ENCODE peak calls at places on chromosomes 4 and X, in seven cellular contexts. Q is Peyer's patch, Z is psoas muscle, W is upper lobe of left lung, E is SK-N-SH, R is breast epithelium, Y is A549. P is an unnamed sample.
A peak's percentile ranks its signal among the peaks of the same experiment; 100 is the strongest.

GRCh38 chrX:65196758-65197371 is 220.6 kb upstream of the ZC4H2 start:
- DNase-seq in Q (peak; percentile 79), Z (no peak), W (peak; percentile 26), E (no peak), R (no peak), Y (peak; percentile 1), P (no peak)

GRCh38 chr4:2331043-2331420 is 69.1 kb upstream of the MXD4 start:
- DNase-seq in Q (no peak), Z (no peak), W (no peak), E (no peak), R (no peak), Y (no peak), P (no peak)

GRCh38 chrX:47817421-47817820 is 19.3 kb upstream of the ZNF81 start:
- DNase-seq in Q (no peak), Z (no peak), W (no peak), E (no peak), R (no peak), Y (no peak), P (no peak)

GRCh38 chrX:12026481-12026880 is 111.8 kb upstream of the FRMPD4 start:
- DNase-seq in Q (no peak), Z (no peak), W (no peak), E (no peak), R (no peak), Y (no peak), P (no peak)

GRCh38 chrX:100654256-100654655 is 10.3 kb downstream of the SRPX2 start:
- DNase-seq in Q (no peak), Z (no peak), W (no peak), E (peak; percentile 21), R (no peak), Y (peak; percentile 18), P (no peak)

GRCh38 chrX:320126-320783 is 1.7 kb upstream of the GTPBP6 start:
- DNase-seq in Q (no peak), Z (peak; percentile 65), W (peak; percentile 20), E (no peak), R (peak; percentile 49), Y (no peak), P (no peak)

GRCh38 chrX:125326599-125326998 is 6.9 kb downstream of the TEX13C start:
- DNase-seq in Q (no peak), Z (no peak), W (no peak), E (no peak), R (no peak), Y (no peak), P (no peak)

GRCh38 chr4:80011636-80012236 is 61.3 kb downstream of the ANTXR2 start:
- DNase-seq in Q (no peak), Z (no peak), W (no peak), E (no peak), R (no peak), Y (no peak), P (no peak)

GRCh38 chrX:41922694-41923171 is 621 bp downstream of the CASK start:
- DNase-seq in Q (peak; percentile 57), Z (peak; percentile 58), W (peak; percentile 27), E (peak; percentile 63), R (no peak), Y (peak; percentile 17), P (peak; percentile 26)

GRCh38 chr4:38663021-38663800 is 788 bp upstream of the KLF3 start:
- DNase-seq in Q (no peak), Z (no peak), W (no peak), E (no peak), R (peak; percentile 55), Y (peak; percentile 25), P (peak; percentile 86)

GRCh38 chr4:8871417-8872401 is at the start of gene HMX1:
- DNase-seq in Q (no peak), Z (peak; percentile 62), W (no peak), E (peak; percentile 100), R (no peak), Y (peak; percentile 84), P (peak; percentile 48)

GRCh38 chrX:154487518-154488290 is 1.3 kb upstream of the UBL4A start:
- DNase-seq in Q (no peak), Z (no peak), W (no peak), E (no peak), R (no peak), Y (no peak), P (no peak)

GRCh38 chrX:154490021-154490413 is 412 bp downstream of the SLC10A3 start:
- DNase-seq in Q (no peak), Z (no peak), W (no peak), E (peak; percentile 43), R (no peak), Y (peak; percentile 31), P (no peak)

GRCh38 chrX:154489182-154489581 is 1.2 kb downstream of the SLC10A3 start:
- DNase-seq in Q (no peak), Z (no peak), W (no peak), E (no peak), R (no peak), Y (no peak), P (no peak)

GRCh38 chrX:154488336-154489075 is 1.9 kb downstream of the SLC10A3 start:
- DNase-seq in Q (no peak), Z (no peak), W (no peak), E (no peak), R (no peak), Y (no peak), P (no peak)

DNA sequence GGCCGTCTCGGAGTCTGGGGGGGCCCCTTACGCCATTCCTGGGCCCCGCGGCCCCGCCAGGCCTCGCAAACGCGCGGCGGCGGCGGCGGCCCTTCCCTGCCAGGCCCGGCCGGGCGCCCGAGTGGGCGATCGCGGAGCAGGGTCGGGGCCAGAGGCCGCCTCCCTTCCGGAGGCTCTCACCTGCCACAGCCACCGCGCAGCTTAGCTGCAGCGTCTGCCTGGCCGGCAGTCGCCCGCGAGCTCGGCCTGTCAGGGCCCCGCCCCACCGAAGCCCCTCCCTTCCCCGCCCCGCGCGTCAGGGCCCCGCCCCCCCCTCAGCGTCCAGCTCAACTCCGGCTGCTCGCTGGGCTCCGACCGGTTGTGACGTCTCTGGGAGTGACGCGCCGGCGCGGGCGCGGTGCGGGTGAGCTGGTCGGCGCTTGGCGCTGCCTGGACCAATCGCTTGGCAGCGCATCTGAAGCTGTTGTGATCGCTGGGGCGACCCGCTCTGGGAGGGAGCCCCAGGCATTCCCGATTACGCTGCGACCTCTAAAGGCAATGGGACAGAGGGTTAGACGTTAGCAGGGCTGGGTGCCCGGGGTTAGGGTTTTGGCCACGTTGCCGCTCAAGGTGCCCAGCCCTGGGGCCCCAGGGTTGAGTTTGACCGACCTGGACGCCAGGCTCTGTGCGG is at the start of gene SLC10A3:
- DNase-seq in Q (peak; percentile 93), Z (peak; percentile 96), W (peak; percentile 93), E (peak; percentile 93), R (peak; percentile 90), Y (peak; percentile 89), P (peak; percentile 82)
- TF ChIP-seq CTCF in Q (no peak), Z (no peak), W (no peak), E (peak; percentile 15), R (no peak), Y (no peak), P (no peak)

DNA sequence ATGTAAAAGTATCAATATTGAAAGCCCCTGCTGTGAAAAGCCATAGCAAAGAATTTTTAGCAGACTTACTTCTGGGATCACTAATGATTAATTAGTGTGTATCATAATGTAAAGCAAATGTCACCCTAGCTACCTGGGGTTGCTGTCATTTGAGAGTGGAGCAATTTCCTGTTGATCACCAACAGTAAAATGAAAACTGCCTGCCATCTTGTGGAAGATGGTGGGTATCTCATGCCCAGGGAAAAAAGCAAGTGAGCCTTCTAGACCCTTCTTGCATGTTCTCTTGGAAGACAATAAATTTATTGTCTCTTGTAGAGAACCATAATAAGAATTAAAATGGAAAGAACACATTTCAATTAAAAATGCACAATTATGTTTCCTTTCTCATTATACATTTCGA is 360.2 kb downstream of the ZIC3 start:
- DNase-seq in Q (no peak), Z (no peak), W (no peak), E (peak; percentile 3), R (no peak), Y (no peak), P (no peak)
- TF ChIP-seq CTCF in Q (no peak), Z (peak; percentile 17), W (no peak), E (peak; percentile 40), R (no peak), Y (peak; percentile 7), P (peak; percentile 53)

GRCh38 chr4:71052034-71052433 is 58.6 kb downstream of the DCK start:
- DNase-seq in Q (no peak), Z (no peak), W (no peak), E (no peak), R (no peak), Y (no peak), P (no peak)

GRCh38 chr4:71045256-71045655 is 51.8 kb downstream of the DCK start:
- DNase-seq in Q (no peak), Z (no peak), W (no peak), E (no peak), R (no peak), Y (no peak), P (no peak)

GRCh38 chr4:71049395-71049794 is 55.9 kb downstream of the DCK start:
- DNase-seq in Q (no peak), Z (no peak), W (no peak), E (no peak), R (no peak), Y (no peak), P (no peak)

GRCh38 chr4:71052716-71053115 is 59.3 kb downstream of the DCK start:
- DNase-seq in Q (no peak), Z (no peak), W (no peak), E (no peak), R (no peak), Y (no peak), P (no peak)

DNA sequence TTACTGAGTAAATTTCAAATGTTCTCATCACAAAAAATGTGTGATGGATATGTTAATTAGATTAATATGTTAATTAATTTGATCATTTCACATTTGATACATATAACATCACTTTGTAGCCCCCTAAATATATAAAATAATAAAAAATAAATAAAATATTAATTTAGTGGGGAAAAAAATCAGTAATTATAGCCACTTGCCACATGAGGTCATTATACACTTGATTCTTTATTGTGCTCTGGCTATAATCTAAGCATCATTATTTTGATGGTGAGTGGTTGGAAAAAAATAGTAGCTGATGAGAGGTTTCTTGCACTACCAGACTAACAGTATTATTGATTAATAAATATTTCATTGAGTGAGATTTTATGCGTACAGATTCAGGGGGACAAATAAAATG is 57.4 kb downstream of the DCK start:
- DNase-seq in Q (no peak), Z (no peak), W (no peak), E (no peak), R (no peak), Y (no peak), P (no peak)
- TF ChIP-seq CTCF in Q (no peak), Z (peak; percentile 21), W (no peak), E (no peak), R (no peak), Y (no peak), P (no peak)

GRCh38 chr4:184424279-184424678 is 50.1 kb downstream of the IRF2 start:
- DNase-seq in Q (no peak), Z (no peak), W (no peak), E (no peak), R (no peak), Y (no peak), P (no peak)

GRCh38 chr4:184421558-184422155 is 52.7 kb downstream of the IRF2 start:
- DNase-seq in Q (no peak), Z (no peak), W (no peak), E (no peak), R (no peak), Y (no peak), P (no peak)

GRCh38 chr4:184423003-184423686 is 51.2 kb downstream of the IRF2 start:
- DNase-seq in Q (no peak), Z (no peak), W (no peak), E (no peak), R (no peak), Y (no peak), P (no peak)

GRCh38 chr4:184420881-184421416 is 53.4 kb downstream of the IRF2 start:
- DNase-seq in Q (no peak), Z (no peak), W (no peak), E (no peak), R (no peak), Y (no peak), P (no peak)

GRCh38 chr4:184422378-184422777 is 52.0 kb downstream of the IRF2 start:
- DNase-seq in Q (no peak), Z (no peak), W (no peak), E (no peak), R (no peak), Y (no peak), P (no peak)
- TF ChIP-seq CTCF in Q (no peak), Z (no peak), W (no peak), E (no peak), R (no peak), Y (no peak), P (no peak)

P was measured in mesothelial cell of epicardium.